ENCODE peak calls at places on chromosomes 16 and 17, in six cellular contexts. Q is HuH-7; E is substantia nigra; X is effector memory CD8-positive, alpha-beta T cell; N is activated CD8-positive, alpha-beta T cell treated with anti-CD3 and anti-CD28 coated beads, Interleukin-2, amount 10 ng/mL, durations not matched to agents 7 days and 5 days; R is AML-193. H is an unnamed sample.

GRCh38 chr17:31381165-31381668 is 10.3 kb upstream of the RAB11FIP4 start:
- DNase-seq in Q (no peak), E (no peak), X (no peak), N (no peak), R (no peak), H (no peak)

GRCh38 chr17:7046127-7046724 is 2.3 kb upstream of the SLC16A11 start:
- DNase-seq in Q (peak), E (no peak), X (peak), N (peak), R (no peak), H (no peak)

GRCh38 chr16:79843631-79844043 is 243.1 kb upstream of the MAF start:
- DNase-seq in Q (no peak), E (no peak), X (no peak), N (no peak), R (no peak), H (no peak)

GRCh38 chr17:78258323-78259229 is 27.1 kb downstream of the TMEM235 start:
- DNase-seq in Q (no peak), E (no peak), X (peak), N (peak), R (no peak), H (no peak)

GRCh38 chr17:1156864-1157263 is 22.9 kb downstream of the ABR start:
- DNase-seq in Q (no peak), E (no peak), X (no peak), N (no peak), R (no peak), H (no peak)

GRCh38 chr16:53784312-53784711 is 80.4 kb downstream of the FTO start:
- DNase-seq in Q (no peak), E (no peak), X (no peak), N (no peak), R (no peak), H (no peak)

GRCh38 chr17:64688481-64688880 is 26.4 kb upstream of the SMURF2 start:
- DNase-seq in Q (no peak), E (no peak), X (no peak), N (no peak), R (no peak), H (no peak)

GRCh38 chr17:60926466-60927183 is 249.0 kb downstream of the BCAS3 start:
- DNase-seq in Q (no peak), E (no peak), X (no peak), N (no peak), R (no peak), H (no peak)

GRCh38 chr17:67035131-67036083 is 8.9 kb upstream of the CACNG1 start:
- DNase-seq in Q (no peak), E (no peak), X (no peak), N (no peak), R (no peak), H (no peak)

GRCh38 chr17:76193616-76194015 is 46.7 kb downstream of the RNF157 start:
- DNase-seq in Q (no peak), E (no peak), X (no peak), N (peak), R (no peak), H (no peak)

GRCh38 chr17:3960764-3961163 is 3.5 kb downstream of the ATP2A3 start:
- DNase-seq in Q (no peak), E (no peak), X (no peak), N (no peak), R (peak), H (peak)

GRCh38 chr17:37821025-37821713 is 76.3 kb upstream of the HNF1B start:
- DNase-seq in Q (no peak), E (no peak), X (no peak), N (no peak), R (no peak), H (no peak)

GRCh38 chr17:81371910-81372760 is 23.1 kb upstream of the BAHCC1 start:
- DNase-seq in Q (peak), E (peak), X (no peak), N (no peak), R (peak), H (peak)

GRCh38 chr17:27256225-27257030 is 37.5 kb upstream of the WSB1 start:
- DNase-seq in Q (no peak), E (no peak), X (no peak), N (no peak), R (no peak), H (peak)